ENCODE peak calls at places on chromosome 20, in five cellular contexts. Y, J, Q, T and P are unnamed samples.

GRCh38 chr20:17609978-17610377 is 40.1 kb downstream of the DSTN start:
- DNase-seq in Y (no peak), J (no peak), Q (no peak), T (no peak), P (no peak)

GRCh38 chr20:49037962-49038387 is 8.1 kb upstream of the CSE1L start:
- DNase-seq in Y (no peak), J (peak; percentile 30), Q (no peak), T (no peak), P (no peak)

GRCh38 chr20:11451793-11452291 is 465.9 kb upstream of the BTBD3 start:
- DNase-seq in Y (no peak), J (peak; percentile 41), Q (no peak), T (no peak), P (peak; percentile 72)

GRCh38 chr20:53655909-53656652 is 62.4 kb upstream of the ZNF217 start:
- DNase-seq in Y (no peak), J (peak; percentile 35), Q (no peak), T (no peak), P (no peak)

GRCh38 chr20:21707267-21707666 is 1.8 kb downstream of the PAX1 start:
- DNase-seq in Y (no peak), J (no peak), Q (no peak), T (no peak), P (no peak)

GRCh38 chr20:31605902-31606677 is 1.0 kb downstream of the ID1 start:
- DNase-seq in Y (no peak), J (peak; percentile 34), Q (no peak), T (peak; percentile 53), P (peak; percentile 67)

GRCh38 chr20:44743916-44744655 is 1.6 kb upstream of the KCNK15 start:
- DNase-seq in Y (no peak), J (no peak), Q (no peak), T (no peak), P (no peak)

GRCh38 chr20:47691632-47692031 is 93.6 kb downstream of the SULF2 start:
- DNase-seq in Y (no peak), J (peak; percentile 34), Q (no peak), T (no peak), P (peak; percentile 15)

GRCh38 chr20:19265646-19266374 is 53.4 kb downstream of the SLC24A3 start:
- DNase-seq in Y (no peak), J (no peak), Q (no peak), T (no peak), P (peak; percentile 18)

GRCh38 chr20:16388731-16389130 is 184.5 kb downstream of the KIF16B start:
- DNase-seq in Y (no peak), J (no peak), Q (no peak), T (no peak), P (no peak)

GRCh38 chr20:60447703-60448102 is 489.5 kb downstream of the CDH26 start:
- DNase-seq in Y (no peak), J (no peak), Q (no peak), T (no peak), P (no peak)

GRCh38 chr20:61478611-61479305 is 226.7 kb downstream of the CDH4 start:
- DNase-seq in Y (no peak), J (no peak), Q (no peak), T (no peak), P (no peak)

GRCh38 chr20:25676164-25676809 is 20.4 kb downstream of the ZNF337 start:
- DNase-seq in Y (no peak), J (peak; percentile 57), Q (no peak), T (no peak), P (no peak)

GRCh38 chr20:32387262-32387661 is 29.1 kb downstream of the ASXL1 start:
- DNase-seq in Y (peak; percentile 36), J (no peak), Q (no peak), T (no peak), P (no peak)

GRCh38 chr20:21521596-21522478 is 8.0 kb upstream of the NKX2-2 start:
- DNase-seq in Y (no peak), J (no peak), Q (no peak), T (no peak), P (peak; percentile 16)

GRCh38 chr20:1210501-1210900 is 7.2 kb downstream of the C20orf202 start:
- DNase-seq in Y (no peak), J (no peak), Q (no peak), T (no peak), P (no peak)

GRCh38 chr20:61886721-61887658 is 178.7 kb downstream of the TAF4 start:
- DNase-seq in Y (peak; percentile 20), J (peak; percentile 29), Q (no peak), T (peak; percentile 41), P (peak; percentile 70)

GRCh38 chr20:9260027-9260426 is 191.1 kb downstream of the PLCB4 start:
- DNase-seq in Y (no peak), J (no peak), Q (no peak), T (no peak), P (no peak)

GRCh38 chr20:63553933-63554290 is at the start of gene FNDC11:
- DNase-seq in Y (peak; percentile 44), J (peak; percentile 36), Q (no peak), T (no peak), P (peak; percentile 91)

GRCh38 chr20:34907616-34908469 is 31.4 kb downstream of the ACSS2 start:
- DNase-seq in Y (no peak), J (peak; percentile 89), Q (no peak), T (peak; percentile 71), P (peak; percentile 25)

GRCh38 chr20:39861381-39861780 is 827.7 kb downstream of the MAFB start:
- DNase-seq in Y (no peak), J (no peak), Q (no peak), T (no peak), P (no peak)

GRCh38 chr20:25397827-25398226 is 7.2 kb upstream of the ABHD12 start:
- DNase-seq in Y (no peak), J (no peak), Q (no peak), T (no peak), P (peak; percentile 15)

GRCh38 chr20:47438464-47439381 is 63.0 kb upstream of the NCOA3 start:
- DNase-seq in Y (no peak), J (no peak), Q (no peak), T (no peak), P (peak; percentile 57)

GRCh38 chr20:19026901-19027644 is 185.4 kb upstream of the SLC24A3 start:
- DNase-seq in Y (no peak), J (no peak), Q (no peak), T (no peak), P (no peak)

GRCh38 chr20:17816804-17817590 is 117.2 kb downstream of the BANF2 start:
- DNase-seq in Y (no peak), J (no peak), Q (no peak), T (no peak), P (no peak)

GRCh38 chr20:48769111-48769879 is 58.5 kb downstream of the PREX1 start:
- DNase-seq in Y (peak; percentile 85), J (peak; percentile 41), Q (peak; percentile 65), T (no peak), P (peak; percentile 49)

GRCh38 chr20:32164984-32165735 is 42.4 kb downstream of the PLAGL2 start:
- DNase-seq in Y (no peak), J (peak; percentile 91), Q (no peak), T (no peak), P (no peak)

GRCh38 chr20:20083796-20084195 is 31.5 kb downstream of the CFAP61 start:
- DNase-seq in Y (no peak), J (peak; percentile 38), Q (no peak), T (no peak), P (peak; percentile 64)

GRCh38 chr20:3158968-3159431 is 665 bp downstream of the FASTKD5 start:
- DNase-seq in Y (no peak), J (peak; percentile 37), Q (no peak), T (no peak), P (peak; percentile 35)

GRCh38 chr20:6993016-6993415 is 225.5 kb downstream of the BMP2 start:
- DNase-seq in Y (no peak), J (no peak), Q (no peak), T (no peak), P (no peak)

GRCh38 chr20:2741463-2741862 is 48.9 kb downstream of the EBF4 start:
- DNase-seq in Y (peak; percentile 37), J (no peak), Q (no peak), T (no peak), P (no peak)

GRCh38 chr20:1816384-1817381 is 78.5 kb upstream of the SIRPA start:
- DNase-seq in Y (peak; percentile 29), J (peak; percentile 86), Q (no peak), T (no peak), P (no peak)